ENCODE peak calls at places on chromosomes 7 and 10, in six cellular contexts. N is kidney; B is upper lobe of right lung; L is neuronal stem cell; U is CD4-positive, alpha-beta T cell; J is H1. R is an unnamed sample.

GRCh38 chr10:6062101-6062771 is at the start of gene IL2RA:
- DNase-seq in N (no peak), B (no peak), L (no peak), U (no peak), J (no peak), R (no peak)

GRCh38 chr10:42963302-42963701 is 113.6 kb upstream of the RET start:
- DNase-seq in N (peak; percentile 20), B (peak; percentile 60), L (no peak), U (no peak), J (no peak), R (peak; percentile 9)

GRCh38 chr7:123041085-123041484 is 45.6 kb upstream of the TAS2R16 start:
- DNase-seq in N (no peak), B (no peak), L (no peak), U (no peak), J (no peak), R (no peak)

GRCh38 chr10:129099486-129099885 is 367.6 kb upstream of the MGMT start:
- DNase-seq in N (no peak), B (no peak), L (no peak), U (no peak), J (no peak), R (no peak)

GRCh38 chr10:36468620-36469019 is 656.8 kb upstream of the ANKRD30A start:
- DNase-seq in N (no peak), B (no peak), L (no peak), U (no peak), J (no peak), R (no peak)

GRCh38 chr7:135773451-135773850 is 24.8 kb upstream of the FAM180A start:
- DNase-seq in N (no peak), B (no peak), L (no peak), U (no peak), J (no peak), R (no peak)

GRCh38 chr7:111113263-111114017 is 22.5 kb downstream of the LRRN3 start:
- DNase-seq in N (no peak), B (no peak), L (no peak), U (no peak), J (no peak), R (peak; percentile 70)

GRCh38 chr10:11437391-11438241 is 173.8 kb downstream of the USP6NL start:
- DNase-seq in N (no peak), B (no peak), L (no peak), U (no peak), J (no peak), R (no peak)

GRCh38 chr10:51815723-51816122 is 116.3 kb upstream of the CSTF2T start:
- DNase-seq in N (no peak), B (no peak), L (no peak), U (no peak), J (no peak), R (no peak)

GRCh38 chr7:23542752-23543151 is 11.0 kb upstream of the TRA2A start:
- DNase-seq in N (no peak), B (no peak), L (no peak), U (no peak), J (no peak), R (no peak)

GRCh38 chr10:60114765-60115586 is 208.6 kb upstream of the CCDC6 start:
- DNase-seq in N (no peak), B (no peak), L (peak; percentile 31), U (no peak), J (peak; percentile 17), R (peak; percentile 71)

GRCh38 chr7:147818338-147818737 is 772.2 kb upstream of the C7orf33 start:
- DNase-seq in N (no peak), B (no peak), L (no peak), U (no peak), J (no peak), R (no peak)

GRCh38 chr10:5811387-5811821 is 1.8 kb downstream of the GDI2 start:
- DNase-seq in N (no peak), B (no peak), L (peak; percentile 61), U (no peak), J (no peak), R (peak; percentile 96)

GRCh38 chr7:4726051-4726450 is 44.0 kb downstream of the FOXK1 start:
- DNase-seq in N (no peak), B (no peak), L (no peak), U (no peak), J (no peak), R (peak; percentile 73)

GRCh38 chr7:100489824-100490223 is 6.1 kb downstream of the NYAP1 start:
- DNase-seq in N (peak; percentile 89), B (no peak), L (peak; percentile 98), U (peak; percentile 23), J (peak; percentile 72), R (peak; percentile 98)

GRCh38 chr10:127872011-127872741 is 20.6 kb downstream of the CLRN3 start:
- DNase-seq in N (peak; percentile 60), B (no peak), L (no peak), U (no peak), J (no peak), R (no peak)

GRCh38 chr10:22427101-22427500 is 81.8 kb downstream of the SPAG6 start:
- DNase-seq in N (no peak), B (no peak), L (no peak), U (no peak), J (no peak), R (peak; percentile 68)

GRCh38 chr7:128167316-128167691 is 73.8 kb upstream of the LEP start:
- DNase-seq in N (peak; percentile 78), B (no peak), L (no peak), U (no peak), J (no peak), R (peak; percentile 97)

GRCh38 chr10:77643795-77644468 is 6.3 kb upstream of the KCNMA1 start:
- DNase-seq in N (no peak), B (no peak), L (no peak), U (no peak), J (no peak), R (no peak)

GRCh38 chr10:54402576-54402975 is 398.5 kb downstream of the PCDH15 start:
- DNase-seq in N (no peak), B (no peak), L (peak; percentile 8), U (no peak), J (no peak), R (no peak)

GRCh38 chr7:137878333-137878961 is 31.7 kb upstream of the DGKI start:
- DNase-seq in N (no peak), B (no peak), L (no peak), U (no peak), J (no peak), R (no peak)

GRCh38 chr10:62092301-62092990 is 176.2 kb downstream of the RTKN2 start:
- DNase-seq in N (no peak), B (no peak), L (no peak), U (no peak), J (no peak), R (no peak)

GRCh38 chr7:43784030-43785001 is 25.8 kb downstream of the BLVRA start:
- DNase-seq in N (no peak), B (peak; percentile 72), L (no peak), U (no peak), J (no peak), R (no peak)

GRCh38 chr10:69224862-69225657 is 4.9 kb downstream of the HKDC1 start:
- DNase-seq in N (no peak), B (peak; percentile 12), L (no peak), U (no peak), J (no peak), R (no peak)

GRCh38 chr10:102549549-102549948 is 45.8 kb downstream of the SUFU start:
- DNase-seq in N (no peak), B (no peak), L (no peak), U (no peak), J (no peak), R (no peak)

DNA sequence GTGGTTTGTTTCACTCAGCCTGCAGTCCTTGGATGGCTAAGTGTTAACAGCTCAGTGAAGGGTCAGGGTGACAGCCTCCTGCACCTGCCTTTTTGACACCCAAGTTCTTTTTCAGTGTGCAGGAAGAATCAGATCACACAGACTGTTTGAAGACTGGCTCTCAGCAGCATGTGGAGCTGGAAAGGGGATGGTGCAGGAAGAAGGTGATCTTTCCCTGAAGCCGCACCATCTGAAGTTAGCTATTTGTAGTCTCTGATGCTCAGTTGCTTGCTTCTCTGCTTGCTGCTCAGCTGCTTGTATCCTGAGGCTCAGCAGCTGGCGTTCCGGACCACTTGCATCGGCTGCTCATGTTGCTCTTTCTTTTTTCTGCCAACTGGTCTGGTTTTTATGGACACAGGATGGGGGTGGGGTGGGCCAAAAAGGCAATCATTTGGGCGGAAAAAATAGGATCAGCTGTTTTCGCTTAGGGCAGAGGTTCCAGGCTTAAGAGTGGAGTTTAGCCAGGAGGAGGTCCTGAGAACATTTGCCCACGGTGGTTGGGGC is 15.9 kb upstream of the DNMBP start:
- DNase-seq in N (no peak), B (no peak), L (no peak), U (no peak), J (no peak), R (no peak)
- H3K27ac ChIP-seq in N (no peak overlapping the region), B (no peak overlapping the region), L (no peak overlapping the region), U (no peak overlapping the region), J (no peak overlapping the region), R (no peak overlapping the region)

DNA sequence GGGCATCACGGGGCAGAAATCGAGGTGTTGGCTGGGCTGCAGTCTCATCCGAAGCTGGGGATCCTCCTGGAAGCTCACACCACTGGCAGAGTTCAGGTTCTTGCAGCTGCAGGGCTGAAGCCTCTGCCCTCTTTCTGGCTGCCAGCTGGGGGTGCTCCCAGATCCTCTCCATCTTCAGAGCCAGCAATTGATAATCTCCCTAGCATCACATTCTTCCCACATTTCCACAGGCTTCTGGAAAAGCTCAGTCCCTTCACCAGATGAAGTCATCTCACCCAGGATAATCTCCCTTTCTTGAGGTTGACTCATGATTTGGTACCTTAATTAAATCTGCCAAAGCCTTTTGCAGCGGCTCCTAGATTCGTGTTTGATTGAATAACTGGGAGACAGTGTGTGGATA is 55.2 kb downstream of the NRP1 start:
- DNase-seq in N (no peak), B (no peak), L (no peak), U (no peak), J (no peak), R (no peak)
- H3K27ac ChIP-seq in N (no peak overlapping the region), B (no peak overlapping the region), L (no peak overlapping the region), U (no peak overlapping the region), J (no peak overlapping the region), R (peak overlapping the region; percentile 84)

GRCh38 chr7:140061607-140061930 is 1.2 kb downstream of the PARP12 start:
- DNase-seq in N (no peak), B (no peak), L (no peak), U (no peak), J (no peak), R (no peak)
- H3K27ac ChIP-seq in N (no peak overlapping the region), B (peak overlapping the region; percentile 96), L (no peak overlapping the region), U (peak overlapping the region; percentile 70), J (no peak overlapping the region), R (peak overlapping the region; percentile 52)

DNA sequence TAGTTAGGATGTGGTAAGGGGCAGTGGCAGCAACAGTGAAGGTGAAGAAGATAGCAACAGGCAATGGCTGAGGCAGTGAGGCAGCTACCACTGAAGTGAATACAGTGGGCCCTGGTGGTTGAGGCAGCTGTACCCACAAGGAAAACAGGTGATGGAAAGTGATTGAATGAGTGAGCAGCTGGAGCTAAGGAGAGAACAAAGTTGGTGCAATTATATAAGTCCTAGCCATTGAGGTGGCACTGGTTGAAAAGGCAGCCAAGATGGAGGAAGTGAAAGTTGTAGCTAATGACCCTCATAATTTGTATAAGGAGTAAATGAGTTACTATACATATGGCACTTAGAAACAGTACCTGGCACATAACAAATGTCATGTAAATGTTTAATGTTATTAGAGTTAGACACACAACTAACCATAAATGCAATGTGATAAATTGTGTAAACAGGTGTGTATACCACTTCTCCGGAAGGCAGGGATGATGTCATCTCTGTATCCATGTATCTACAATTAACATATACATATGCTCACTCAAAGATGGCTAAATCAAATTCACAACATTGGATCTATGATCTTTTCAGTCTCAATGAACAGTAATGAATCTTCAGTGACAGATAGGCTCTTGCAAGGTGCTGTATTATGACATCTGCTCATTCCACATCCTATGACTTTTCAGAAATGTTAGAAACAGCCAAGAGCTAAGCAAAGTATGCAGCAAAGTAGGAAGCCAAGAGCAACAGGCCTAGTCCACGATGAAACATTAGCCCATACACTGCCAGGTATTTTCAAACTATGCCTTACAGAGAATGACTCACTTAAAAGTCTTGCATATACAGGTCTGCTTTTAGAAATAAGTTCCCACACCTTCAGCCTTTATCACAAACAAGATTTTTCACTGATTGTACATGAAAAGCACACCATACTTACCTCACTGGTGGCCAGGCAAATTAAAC is 10.7 kb downstream of the XPNPEP1 start:
- DNase-seq in N (no peak), B (no peak), L (no peak), U (no peak), J (no peak), R (no peak)
- H3K27ac ChIP-seq in N (no peak overlapping the region), B (no peak overlapping the region), L (no peak overlapping the region), U (no peak overlapping the region), J (no peak overlapping the region), R (peak overlapping the region; percentile 49)